ENCODE peak calls at places on chromosomes 6 and 20, in nine cellular contexts. K is fibroblast of the aortic adventitia; W is kidney tubule cell; Q is NCI-H1436; E is stimulated activated CD4-positive, alpha-beta T cell treated with anti-CD3 and anti-CD28 coated beads, Interleukin-15, amount 100 ng/mL, for 1 hour; N is fibroblast of the conjunctiva; I is fibroblast of mammary gland; J is SK-N-SH; P is prostate gland. A is an unnamed sample.

GRCh38 chr6:41570270-41570615 is 24.1 kb downstream of the FOXP4 start:
- DNase-seq in P (no peak), N (no peak), E (no peak), K (no peak), W (no peak), J (no peak), I (no peak), Q (no peak), A (no peak)

GRCh38 chr20:35000922-35001595 is 45.4 kb downstream of the MYH7B start:
- DNase-seq in J (no peak), W (no peak), N (no peak), K (no peak), E (no peak), Q (no peak), P (no peak), I (no peak), A (no peak)

GRCh38 chr20:51481311-51481997 is 61.1 kb downstream of the NFATC2 start:
- DNase-seq in N (no peak), W (peak; percentile 37), I (no peak), J (no peak), E (peak; percentile 25), K (no peak), Q (no peak), P (no peak), A (no peak)

GRCh38 chr6:130293800-130294199 is 71.0 kb upstream of the SAMD3 start:
- DNase-seq in E (no peak), J (peak; percentile 11), I (peak; percentile 77), N (peak; percentile 62), K (peak; percentile 84), W (peak; percentile 70), Q (no peak), P (peak; percentile 9), A (peak; percentile 80)

GRCh38 chr20:2305946-2306345 is 10.1 kb downstream of the TGM3 start:
- DNase-seq in J (no peak), K (no peak), E (no peak), W (no peak), P (no peak), Q (peak; percentile 83), N (no peak), I (no peak), A (no peak)

GRCh38 chr6:713351-713750 is 20.4 kb upstream of the EXOC2 start:
- DNase-seq in I (no peak), N (no peak), P (no peak), Q (no peak), J (no peak), K (no peak), W (no peak), E (no peak), A (no peak)

GRCh38 chr20:17227669-17228623 is 1.1 kb downstream of the PCSK2 start:
- DNase-seq in N (no peak), E (no peak), I (no peak), K (no peak), W (peak; percentile 11), Q (no peak), P (no peak), J (peak; percentile 26), A (peak; percentile 26)

GRCh38 chr20:46273701-46274100 is 34.6 kb downstream of the CDH22 start:
- DNase-seq in W (no peak), J (no peak), P (no peak), I (no peak), K (no peak), N (no peak), E (no peak), Q (no peak), A (no peak)

GRCh38 chr6:13373488-13373886 is 45.1 kb upstream of the TBC1D7 start:
- DNase-seq in Q (no peak), W (peak; percentile 18), I (no peak), K (peak; percentile 21), N (no peak), P (no peak), J (no peak), E (no peak), A (no peak)

GRCh38 chr20:16279320-16279719 is 293.9 kb downstream of the KIF16B start:
- DNase-seq in Q (no peak), K (no peak), W (no peak), E (no peak), J (no peak), P (no peak), N (no peak), I (peak; percentile 5), A (no peak)

GRCh38 chr6:1127129-1127528 is 184.8 kb upstream of the FOXQ1 start:
- DNase-seq in K (no peak), J (no peak), I (no peak), P (no peak), W (no peak), Q (no peak), E (no peak), N (no peak), A (no peak)